ENCODE peak calls at places on chromosomes 6 and 20, in seven cellular contexts. X is HepG2, J is foreskin fibroblast, S is astrocyte of the spinal cord, A is body of pancreas, I is dorsolateral prefrontal cortex, O is brain microvascular endothelial cell. D is an unnamed sample.
A peak's percentile ranks its signal among the peaks of the same experiment; 100 is the strongest.

GRCh38 chr6:154488802-154489437 is 21.6 kb downstream of the CNKSR3 start:
- DNase-seq in X (no peak), J (peak; percentile 71), S (peak; percentile 85), A (no peak), I (no peak), O (peak; percentile 51), D (peak; percentile 89)

GRCh38 chr6:36623547-36624459 is 29.6 kb downstream of the SRSF3 start:
- DNase-seq in X (peak; percentile 77), J (peak; percentile 61), S (peak; percentile 82), A (peak; percentile 92), I (peak; percentile 77), O (peak; percentile 73), D (peak; percentile 85)

GRCh38 chr6:6696867-6697531 is 108.5 kb downstream of the LY86 start:
- DNase-seq in X (peak; percentile 29), J (peak; percentile 21), S (peak; percentile 72), A (peak; percentile 60), I (peak; percentile 53), O (peak; percentile 61), D (peak; percentile 78)

GRCh38 chr6:125316621-125317020 is 14.9 kb upstream of the HDDC2 start:
- DNase-seq in X (no peak), J (no peak), S (peak; percentile 20), A (no peak), I (peak; percentile 84), O (no peak), D (no peak)

GRCh38 chr20:51541189-51542032 is 1.1 kb downstream of the NFATC2 start:
- DNase-seq in X (peak; percentile 87), J (peak; percentile 52), S (peak; percentile 54), A (peak; percentile 86), I (peak; percentile 74), O (peak; percentile 49), D (peak; percentile 31)

GRCh38 chr6:137792160-137793033 is 74.7 kb upstream of the TNFAIP3 start:
- DNase-seq in X (no peak), J (no peak), S (no peak), A (no peak), I (no peak), O (no peak), D (no peak)

GRCh38 chr6:139392834-139393233 is 18.4 kb upstream of the CITED2 start:
- DNase-seq in X (no peak), J (no peak), S (peak; percentile 43), A (no peak), I (no peak), O (no peak), D (peak; percentile 34)

GRCh38 chr20:11529046-11529445 is 388.6 kb upstream of the BTBD3 start:
- DNase-seq in X (no peak), J (no peak), S (no peak), A (no peak), I (no peak), O (no peak), D (no peak)

GRCh38 chr6:129890164-129890563 is 29.0 kb upstream of the TMEM244 start:
- DNase-seq in X (no peak), J (peak; percentile 31), S (peak; percentile 80), A (no peak), I (no peak), O (peak; percentile 45), D (peak; percentile 91)

GRCh38 chr20:33531047-33531877 is 41.4 kb downstream of the CBFA2T2 start:
- DNase-seq in X (peak; percentile 78), J (no peak), S (peak; percentile 21), A (no peak), I (no peak), O (no peak), D (peak; percentile 19)

GRCh38 chr20:3405139-3405538 is 2.3 kb downstream of the DNAAF9 start:
- DNase-seq in X (no peak), J (no peak), S (no peak), A (no peak), I (no peak), O (no peak), D (no peak)

GRCh38 chr6:34057790-34058189 is 88.1 kb downstream of the GRM4 start:
- DNase-seq in X (no peak), J (no peak), S (no peak), A (no peak), I (no peak), O (no peak), D (no peak)

GRCh38 chr6:83057705-83058321 is 7.8 kb downstream of the UBE3D start:
- DNase-seq in X (peak; percentile 42), J (peak; percentile 46), S (peak; percentile 51), A (peak; percentile 41), I (peak; percentile 58), O (peak; percentile 37), D (peak; percentile 56)

GRCh38 chr6:101986476-101986875 is 593.0 kb downstream of the GRIK2 start:
- DNase-seq in X (no peak), J (no peak), S (no peak), A (no peak), I (no peak), O (no peak), D (no peak)

GRCh38 chr6:53741001-53741400 is 53.8 kb upstream of the LRRC1 start:
- DNase-seq in X (peak; percentile 80), J (no peak), S (no peak), A (no peak), I (no peak), O (no peak), D (no peak)

GRCh38 chr6:16949696-16950095 is 152.2 kb upstream of the STMND1 start:
- DNase-seq in X (no peak), J (no peak), S (peak; percentile 29), A (no peak), I (no peak), O (no peak), D (peak; percentile 50)

GRCh38 chr6:54071941-54072340 is 39.3 kb upstream of the MLIP start:
- DNase-seq in X (no peak), J (no peak), S (peak; percentile 79), A (no peak), I (no peak), O (peak; percentile 71), D (peak; percentile 3)

GRCh38 chr20:61548069-61548468 is 296.0 kb downstream of the CDH4 start:
- DNase-seq in X (no peak), J (no peak), S (no peak), A (no peak), I (no peak), O (no peak), D (no peak)

GRCh38 chr6:868212-868611 is 175.3 kb upstream of the EXOC2 start:
- DNase-seq in X (no peak), J (no peak), S (no peak), A (no peak), I (no peak), O (no peak), D (no peak)

DNA sequence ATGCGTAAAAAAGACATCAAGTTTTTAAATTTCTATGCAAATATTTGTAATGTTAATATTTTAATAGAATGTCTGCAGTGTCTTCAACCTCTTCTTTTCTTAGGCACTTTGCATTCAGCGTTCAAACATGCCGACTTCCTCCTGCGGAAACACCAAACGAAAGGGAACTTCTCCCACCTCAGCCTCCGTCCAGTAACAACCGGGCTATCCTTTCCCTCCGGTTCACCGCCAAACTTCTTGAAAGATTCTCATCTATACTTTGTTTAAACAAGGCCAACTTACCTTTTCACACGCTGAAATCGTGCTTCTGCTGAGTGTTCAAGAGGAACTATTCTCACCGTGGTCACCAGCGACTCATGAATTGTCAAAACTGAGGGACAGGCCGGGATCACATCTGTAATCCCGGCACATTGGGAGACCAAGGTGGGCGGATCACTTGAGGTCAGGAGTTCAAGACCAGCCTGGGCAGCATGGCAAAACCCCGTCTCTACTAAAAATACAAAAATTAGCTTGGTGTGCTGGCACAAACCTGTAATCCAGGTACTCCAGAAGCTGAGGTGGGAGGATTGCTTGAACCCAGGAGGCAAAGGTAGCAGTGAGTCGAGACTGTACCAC is 44.8 kb downstream of the GJA1 start:
- DNase-seq in X (no peak), J (no peak), S (no peak), A (no peak), I (no peak), O (no peak), D (no peak)
- H3K4me3 ChIP-seq in X (no peak overlapping the region), J (no peak overlapping the region), S (no peak overlapping the region), A (no peak overlapping the region), I (no peak overlapping the region), O (no peak overlapping the region), D (no peak overlapping the region)

DNA sequence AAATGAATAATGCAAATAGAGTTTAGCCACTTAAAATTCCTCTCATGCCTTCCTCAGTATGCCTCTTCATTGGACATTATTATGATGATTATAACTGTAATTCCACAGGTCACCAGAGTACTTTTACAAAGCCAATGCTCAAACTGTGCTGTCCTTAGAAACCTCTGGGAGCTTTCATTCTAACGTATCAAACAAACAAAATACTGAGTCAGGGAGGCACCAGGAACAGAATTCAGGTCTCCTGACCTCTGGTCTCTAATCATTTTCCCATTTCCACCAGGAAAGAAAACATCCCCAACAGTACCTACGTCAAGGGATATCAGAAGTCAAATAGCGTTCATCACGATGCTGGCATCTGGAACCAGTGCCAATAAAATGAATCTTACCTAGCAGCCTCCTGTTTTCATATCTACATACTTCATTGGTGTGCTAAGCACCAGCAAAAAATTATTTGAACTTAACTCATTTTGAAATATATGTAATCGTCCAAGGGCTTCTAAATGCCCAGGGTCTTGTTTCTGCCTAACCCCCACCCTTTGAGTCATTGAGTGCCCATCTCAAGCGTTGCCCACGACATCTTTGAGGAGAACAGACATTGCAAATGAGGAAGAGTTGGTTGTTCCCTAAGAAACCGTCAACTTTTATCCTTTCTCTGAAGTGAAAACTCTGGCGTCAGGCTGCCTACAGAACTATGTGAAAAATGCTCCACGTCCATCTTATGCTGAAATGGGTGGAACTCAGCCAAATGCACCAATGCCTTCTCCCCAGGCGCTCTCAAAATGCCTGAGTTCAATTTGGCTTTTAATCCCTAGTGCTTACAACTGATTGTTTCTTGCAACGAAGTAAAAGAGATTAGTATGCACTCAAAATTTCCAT is 37.8 kb downstream of the NEDD9 start:
- DNase-seq in X (no peak), J (no peak), S (peak; percentile 89), A (no peak), I (no peak), O (peak; percentile 90), D (peak; percentile 52)
- TF ChIP-seq CTCF in X (no peak), J (no peak), S (no peak), A (no peak), I (no peak), O (peak; percentile 6), D (no peak)

GRCh38 chr20:37346232-37346525 is 239 bp downstream of the SRC start:
- DNase-seq in X (no peak), J (no peak), S (no peak), A (no peak), I (no peak), O (no peak), D (no peak)

GRCh38 chr20:37343212-37343993 is 2.5 kb upstream of the SRC start:
- DNase-seq in X (peak; percentile 53), J (no peak), S (no peak), A (no peak), I (no peak), O (no peak), D (no peak)

GRCh38 chr20:37343994-37344355 is 2.0 kb upstream of the SRC start:
- DNase-seq in X (no peak), J (no peak), S (no peak), A (no peak), I (no peak), O (no peak), D (no peak)

GRCh38 chr20:37345339-37346231 is at the start of gene SRC:
- DNase-seq in X (peak; percentile 74), J (peak; percentile 70), S (peak; percentile 60), A (peak; percentile 80), I (peak; percentile 67), O (peak; percentile 49), D (peak; percentile 54)

GRCh38 chr20:37344506-37345338 is 1.2 kb upstream of the SRC start:
- DNase-seq in X (peak; percentile 77), J (no peak), S (no peak), A (peak; percentile 77), I (no peak), O (no peak), D (no peak)
- H3K4me3 ChIP-seq in X (peak overlapping the region; percentile 89), J (no peak overlapping the region), S (no peak overlapping the region), A (peak overlapping the region; percentile 53), I (no peak overlapping the region), O (no peak overlapping the region), D (no peak overlapping the region)

GRCh38 chr20:49545572-49545971 is 22.4 kb downstream of the PTGIS start:
- DNase-seq in X (no peak), J (no peak), S (no peak), A (no peak), I (no peak), O (no peak), D (no peak)
- TF ChIP-seq CTCF in X (peak; percentile 46), J (no peak), S (peak; percentile 24), A (no peak), I (no peak), O (peak; percentile 53), D (peak; percentile 33)